ENCODE peak calls at places on chromosomes 12 and 14, in six cellular contexts. N, P, J, E, A and F are unnamed samples.

GRCh38 chr12:93526786-93527428 is 45.6 kb upstream of the SOCS2 start:
- DNase-seq in E (no peak), N (no peak), J (no peak), P (no peak), A (peak; percentile 93), F (no peak)

GRCh38 chr14:104694991-104695659 is 5.7 kb downstream of the INF2 start:
- DNase-seq in J (no peak), N (peak; percentile 53), E (no peak), A (no peak), P (no peak), F (peak; percentile 71)

GRCh38 chr12:42684171-42685071 is 94.9 kb upstream of the PRICKLE1 start:
- DNase-seq in A (peak; percentile 14), N (no peak), P (no peak), J (no peak), E (no peak), F (no peak)

GRCh38 chr12:122368361-122369073 is 54.0 kb downstream of the CLIP1 start:
- DNase-seq in P (no peak), J (no peak), E (no peak), A (peak; percentile 55), N (no peak), F (no peak)

GRCh38 chr14:99360774-99361595 is 89.0 kb upstream of the BCL11B start:
- DNase-seq in J (no peak), E (no peak), P (no peak), A (no peak), N (no peak), F (no peak)

GRCh38 chr14:90728951-90729350 is 87.3 kb downstream of the TTC7B start:
- DNase-seq in A (no peak), P (no peak), N (no peak), E (no peak), J (no peak), F (no peak)

GRCh38 chr14:53226553-53226952 is 73.4 kb upstream of the DDHD1 start:
- DNase-seq in E (no peak), A (peak; percentile 48), P (peak; percentile 22), N (peak; percentile 25), J (no peak), F (peak; percentile 64)

GRCh38 chr12:15256760-15257159 is 35.5 kb upstream of the RERG start:
- DNase-seq in A (peak; percentile 57), P (no peak), E (no peak), J (peak; percentile 40), N (no peak), F (no peak)

GRCh38 chr14:94317259-94317658 is 5.9 kb downstream of the SERPINA6 start:
- DNase-seq in J (no peak), A (peak; percentile 71), N (peak; percentile 31), P (no peak), E (no peak), F (peak; percentile 38)

GRCh38 chr14:104894331-104895206 is 29.5 kb downstream of the CEP170B start:
- DNase-seq in A (no peak), E (no peak), J (no peak), P (no peak), N (peak; percentile 14), F (peak; percentile 55)

GRCh38 chr14:89206426-89206825 is 210.6 kb downstream of the FOXN3 start:
- DNase-seq in N (no peak), A (no peak), P (no peak), E (no peak), J (no peak), F (no peak)

GRCh38 chr12:75704664-75705063 is 193.3 kb upstream of the KRR1 start:
- DNase-seq in A (peak; percentile 91), N (no peak), P (no peak), E (no peak), J (no peak), F (no peak)

GRCh38 chr14:91253795-91254323 is 9.4 kb upstream of the GPR68 start:
- DNase-seq in N (no peak), P (peak; percentile 38), A (no peak), J (no peak), E (no peak), F (no peak)

GRCh38 chr14:53954551-53955233 is 1.9 kb downstream of the BMP4 start:
- DNase-seq in A (peak; percentile 41), E (no peak), J (no peak), P (no peak), N (peak; percentile 32), F (peak; percentile 28)

GRCh38 chr14:88198441-88198840 is 124.6 kb downstream of the KCNK10 start:
- DNase-seq in N (no peak), E (no peak), J (no peak), P (no peak), A (no peak), F (no peak)

GRCh38 chr14:98444077-98444476 is 827.9 kb downstream of the BCL11B start:
- DNase-seq in A (no peak), E (no peak), J (no peak), P (no peak), N (no peak), F (no peak)

GRCh38 chr12:16492240-16492639 is 113.7 kb downstream of the LMO3 start:
- DNase-seq in A (no peak), P (no peak), J (no peak), N (no peak), E (no peak), F (no peak)

GRCh38 chr14:36580856-36581831 is 1.3 kb downstream of the NKX2-8 start:
- DNase-seq in N (peak; percentile 13), P (no peak), A (peak; percentile 27), E (peak; percentile 34), J (no peak), F (no peak)

GRCh38 chr12:50258167-50258551 is 25.2 kb downstream of the LIMA1 start:
- DNase-seq in N (peak; percentile 32), E (no peak), A (no peak), J (peak; percentile 52), P (no peak), F (peak; percentile 56)

GRCh38 chr14:95711476-95712176 is 2.3 kb downstream of the TCL1A start:
- DNase-seq in E (no peak), P (no peak), A (no peak), J (no peak), N (no peak), F (no peak)

GRCh38 chr12:80364056-80364455 is 80.0 kb upstream of the PTPRQ start:
- DNase-seq in E (no peak), N (no peak), P (no peak), A (no peak), J (no peak), F (no peak)

GRCh38 chr12:75478395-75478794 is 2.2 kb upstream of the GLIPR1 start:
- DNase-seq in J (no peak), E (no peak), A (peak; percentile 74), P (no peak), N (no peak), F (no peak)

GRCh38 chr12:120453977-120454376 is 7.7 kb downstream of the GATC start:
- DNase-seq in P (no peak), A (peak; percentile 26), J (no peak), E (no peak), N (no peak), F (no peak)

GRCh38 chr12:75568387-75568786 is 57.0 kb upstream of the KRR1 start:
- DNase-seq in N (no peak), J (no peak), P (no peak), A (peak; percentile 31), E (no peak), F (no peak)

GRCh38 chr14:101953151-101953550 is 11.2 kb upstream of the DYNC1H1 start:
- DNase-seq in J (no peak), A (no peak), E (no peak), P (peak; percentile 50), N (no peak), F (no peak)

GRCh38 chr12:95484524-95484923 is 10.6 kb downstream of the METAP2 start:
- DNase-seq in A (peak; percentile 31), N (no peak), P (no peak), E (no peak), J (no peak), F (no peak)

GRCh38 chr12:51667269-51667668 is 76.2 kb downstream of the SCN8A start:
- DNase-seq in A (no peak), J (no peak), E (no peak), N (no peak), P (no peak), F (no peak)
- TF ChIP-seq CTCF in A (no peak), J (no peak), E (no peak), N (no peak), P (no peak), F (no peak)

DNA sequence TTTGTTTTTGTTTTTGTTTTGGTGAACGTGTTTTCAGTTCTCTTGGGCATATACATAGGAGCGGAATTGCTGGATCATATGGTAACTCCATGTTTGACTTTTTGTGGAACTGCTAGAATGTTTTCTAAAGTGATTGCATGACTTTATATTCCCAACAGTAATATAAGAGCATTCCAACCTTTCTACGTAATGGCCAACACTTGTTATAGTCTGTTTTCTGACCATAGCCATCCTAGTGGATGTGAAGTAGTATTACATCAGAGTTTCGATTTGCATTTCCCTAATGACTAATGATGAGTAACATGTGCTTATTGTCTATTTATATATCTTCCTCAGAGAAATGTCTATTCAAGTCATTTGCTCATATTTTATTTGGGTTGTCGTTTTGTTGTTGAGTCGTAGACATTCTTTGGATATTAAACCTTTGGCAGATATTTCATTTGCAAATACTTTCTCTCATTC is 268.7 kb downstream of the AEBP2 start:
- DNase-seq in J (no peak), P (no peak), N (no peak), E (no peak), A (no peak), F (no peak)
- TF ChIP-seq CTCF in J (no peak), P (peak; percentile 19), N (no peak), E (peak; percentile 32), A (peak; percentile 41), F (no peak)

DNA sequence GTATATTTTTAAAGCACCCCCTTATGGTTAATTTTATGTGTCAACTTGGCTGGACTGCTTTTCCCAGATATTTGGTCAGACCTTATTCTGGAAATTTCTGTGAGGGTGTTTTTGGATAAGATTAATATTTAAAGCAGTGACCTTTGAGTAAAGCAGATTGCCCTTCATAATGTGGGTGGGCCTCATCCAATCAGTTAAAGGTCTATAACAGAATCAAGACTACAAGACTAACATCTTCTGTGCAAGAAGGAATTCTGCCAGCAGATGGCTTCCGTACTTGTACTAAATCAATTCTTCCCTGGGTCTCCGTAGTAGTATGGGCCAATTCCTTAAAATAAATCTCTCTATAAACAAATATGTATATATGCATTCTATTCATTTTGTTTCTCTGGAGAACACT is 257.6 kb downstream of the ETNK1 start:
- DNase-seq in N (no peak), J (no peak), E (no peak), P (no peak), A (no peak), F (no peak)
- TF ChIP-seq CTCF in N (no peak), J (no peak), E (no peak), P (peak; percentile 12), A (no peak), F (no peak)

DNA sequence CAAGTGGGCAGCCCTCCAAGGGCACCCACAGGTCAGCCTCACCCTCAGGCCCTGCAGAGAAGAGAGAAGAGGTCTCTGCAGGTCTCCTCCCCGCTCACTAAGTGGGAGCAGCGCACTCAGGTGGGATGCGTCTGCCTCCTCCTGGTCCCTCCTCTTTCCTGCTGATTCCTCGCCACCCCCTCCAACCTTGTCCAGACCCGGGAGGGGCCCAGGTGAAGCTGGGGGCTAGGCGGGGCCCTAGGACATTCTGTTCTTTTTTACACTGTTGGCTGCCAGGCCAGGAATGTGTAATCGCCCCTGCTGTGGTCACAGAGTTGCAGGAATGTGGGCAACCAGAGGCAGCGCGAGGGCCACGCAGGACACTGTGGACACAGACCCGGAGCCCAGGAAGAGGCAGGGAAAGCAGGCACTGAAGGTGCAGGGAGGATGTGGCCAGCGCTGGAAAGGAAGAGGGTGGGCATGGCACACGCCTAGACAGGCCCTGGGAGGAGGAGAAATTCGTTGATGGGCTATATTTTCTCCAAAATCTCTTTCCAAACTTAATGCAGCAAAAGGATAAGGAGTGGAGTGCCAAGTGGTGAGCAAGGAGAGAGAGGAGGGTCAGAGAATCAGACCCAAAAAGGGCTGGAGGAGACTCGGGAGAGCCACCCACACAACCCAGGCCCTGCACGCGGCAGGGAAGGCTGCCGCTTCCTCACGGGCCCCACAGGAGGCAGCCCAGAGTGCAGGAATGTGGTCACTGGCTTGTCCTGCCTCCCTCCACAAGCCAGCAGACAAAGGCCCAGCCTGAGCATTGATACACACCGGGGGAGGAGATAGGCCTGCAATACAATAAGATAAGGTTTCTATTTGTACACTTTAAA is 947 bp upstream of the SCNN1A start:
- DNase-seq in E (no peak), N (no peak), A (peak; percentile 85), J (peak; percentile 97), P (no peak), F (peak; percentile 62)
- TF ChIP-seq CTCF in E (peak; percentile 63), N (peak; percentile 43), A (peak; percentile 45), J (peak; percentile 15), P (no peak), F (no peak)